ENCODE peak calls at places on chromosomes 2 and 18, in six cellular contexts. R, E, U, Y, X and I are unnamed samples.

GRCh38 chr2:120347387-120348010 is 1.6 kb downstream of the INHBB start:
- DNase-seq in R (no peak), E (peak), U (peak), Y (no peak), X (peak), I (no peak)

GRCh38 chr2:236472711-236473495 is 96.7 kb upstream of the ACKR3 start:
- DNase-seq in R (no peak), E (no peak), U (no peak), Y (no peak), X (no peak), I (no peak)

GRCh38 chr18:63177259-63177658 is 142.3 kb downstream of the BCL2 start:
- DNase-seq in R (no peak), E (no peak), U (no peak), Y (no peak), X (no peak), I (no peak)

GRCh38 chr2:145410096-145410495 is 890.2 kb upstream of the ZEB2 start:
- DNase-seq in R (no peak), E (no peak), U (no peak), Y (no peak), X (no peak), I (no peak)

GRCh38 chr2:1873343-1873742 is 129.0 kb upstream of the PXDN start:
- DNase-seq in R (no peak), E (no peak), U (no peak), Y (no peak), X (no peak), I (no peak)

GRCh38 chr18:36387296-36387695 is 89.8 kb downstream of the FHOD3 start:
- DNase-seq in R (no peak), E (no peak), U (peak), Y (no peak), X (no peak), I (no peak)

GRCh38 chr2:64459575-64459974 is 5.6 kb downstream of the LGALSL start:
- DNase-seq in R (no peak), E (no peak), U (no peak), Y (no peak), X (no peak), I (no peak)

GRCh38 chr2:144198116-144198515 is 321.8 kb downstream of the ZEB2 start:
- DNase-seq in R (peak), E (peak), U (peak), Y (no peak), X (no peak), I (peak)

GRCh38 chr2:238551091-238551490 is 124.4 kb downstream of the ASB1 start:
- DNase-seq in R (no peak), E (no peak), U (no peak), Y (no peak), X (no peak), I (no peak)

GRCh38 chr18:30997223-30997622 is 45.3 kb downstream of the DSC3 start:
- DNase-seq in R (no peak), E (no peak), U (no peak), Y (no peak), X (no peak), I (no peak)

GRCh38 chr18:25830787-25831186 is 259.6 kb downstream of the SS18 start:
- DNase-seq in R (no peak), E (peak), U (peak), Y (no peak), X (no peak), I (peak)

GRCh38 chr2:88575630-88576029 is 51.6 kb downstream of the EIF2AK3 start:
- DNase-seq in R (no peak), E (no peak), U (no peak), Y (no peak), X (no peak), I (no peak)

GRCh38 chr2:131475831-131476230 is at the start of gene TUBA3D:
- DNase-seq in R (no peak), E (no peak), U (no peak), Y (no peak), X (peak), I (no peak)

GRCh38 chr2:190714958-190715357 is 66.1 kb downstream of the NAB1 start:
- DNase-seq in R (peak), E (peak), U (peak), Y (no peak), X (no peak), I (peak)

GRCh38 chr2:161992526-161992925 is 81.5 kb downstream of the DPP4 start:
- DNase-seq in R (no peak), E (no peak), U (no peak), Y (no peak), X (no peak), I (peak)

GRCh38 chr18:49177812-49178211 is 227.0 kb upstream of the SMAD7 start:
- DNase-seq in R (no peak), E (peak), U (peak), Y (no peak), X (no peak), I (peak)

GRCh38 chr18:70135604-70136003 is 69.9 kb downstream of the RTTN start:
- DNase-seq in R (no peak), E (peak), U (no peak), Y (no peak), X (no peak), I (no peak)

GRCh38 chr2:120175000-120175581 is 48.1 kb downstream of the TMEM185B start:
- DNase-seq in R (peak), E (peak), U (peak), Y (peak), X (no peak), I (peak)

GRCh38 chr18:61551586-61551985 is 218.4 kb downstream of the CDH20 start:
- DNase-seq in R (peak), E (peak), U (peak), Y (peak), X (peak), I (peak)

GRCh38 chr2:19021100-19021476 is 337.3 kb downstream of the OSR1 start:
- DNase-seq in R (peak), E (peak), U (peak), Y (peak), X (no peak), I (peak)

GRCh38 chr18:57422313-57422872 is 12.8 kb upstream of the ONECUT2 start:
- DNase-seq in R (no peak), E (no peak), U (no peak), Y (no peak), X (no peak), I (no peak)

GRCh38 chr18:50806208-50806616 is 13.6 kb downstream of the MRO start:
- DNase-seq in R (no peak), E (no peak), U (no peak), Y (no peak), X (peak), I (no peak)

GRCh38 chr18:52822160-52822559 is 482.2 kb downstream of the DCC start:
- DNase-seq in R (no peak), E (no peak), U (no peak), Y (no peak), X (no peak), I (no peak)

GRCh38 chr2:135662088-135662487 is 79.6 kb upstream of the UBXN4 start:
- DNase-seq in R (no peak), E (peak), U (peak), Y (no peak), X (no peak), I (peak)

GRCh38 chr2:11839916-11840315 is 93.5 kb downstream of the LPIN1 start:
- DNase-seq in R (no peak), E (no peak), U (peak), Y (no peak), X (no peak), I (peak)

GRCh38 chr2:1571477-1572417 is 158.5 kb downstream of the TPO start:
- DNase-seq in R (no peak), E (no peak), U (no peak), Y (no peak), X (peak), I (no peak)

DNA sequence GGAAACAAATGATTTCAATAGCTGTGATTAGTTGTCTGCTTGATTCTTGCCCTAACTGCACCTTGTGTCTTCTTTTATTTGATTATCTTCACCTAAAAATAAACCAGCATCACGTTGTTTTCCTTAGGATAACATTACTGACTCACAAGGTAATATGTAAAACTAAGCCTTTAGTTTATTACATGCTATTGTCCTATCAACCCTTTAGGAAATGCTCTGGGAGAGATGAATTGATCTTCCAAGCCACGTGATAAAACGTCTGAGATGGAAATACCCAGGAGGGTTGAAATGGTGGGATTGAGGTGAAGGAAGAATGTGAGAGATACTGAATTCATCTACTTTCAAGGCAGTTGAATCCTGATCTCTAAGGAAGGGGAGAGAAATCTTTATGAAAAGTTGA is 34.5 kb upstream of the TMEM178A start:
- DNase-seq in R (no peak), E (no peak), U (no peak), Y (no peak), X (no peak), I (peak)
- H3K9ac ChIP-seq in R (no peak), E (peak), U (no peak), Y (no peak), X (no peak), I (peak)

GRCh38 chr2:102063360-102063947 is 71.7 kb downstream of the IL1R2 start:
- DNase-seq in R (no peak), E (peak), U (peak), Y (no peak), X (no peak), I (peak)
- H3K9ac ChIP-seq in R (peak), E (peak), U (peak), Y (no peak), X (no peak), I (peak)

GRCh38 chr2:36357506-36358316 is 2.1 kb downstream of the CRIM1 start:
- DNase-seq in R (peak), E (peak), U (peak), Y (no peak), X (peak), I (peak)
- H3K9ac ChIP-seq in R (peak), E (peak), U (peak), Y (peak), X (peak), I (peak)

DNA sequence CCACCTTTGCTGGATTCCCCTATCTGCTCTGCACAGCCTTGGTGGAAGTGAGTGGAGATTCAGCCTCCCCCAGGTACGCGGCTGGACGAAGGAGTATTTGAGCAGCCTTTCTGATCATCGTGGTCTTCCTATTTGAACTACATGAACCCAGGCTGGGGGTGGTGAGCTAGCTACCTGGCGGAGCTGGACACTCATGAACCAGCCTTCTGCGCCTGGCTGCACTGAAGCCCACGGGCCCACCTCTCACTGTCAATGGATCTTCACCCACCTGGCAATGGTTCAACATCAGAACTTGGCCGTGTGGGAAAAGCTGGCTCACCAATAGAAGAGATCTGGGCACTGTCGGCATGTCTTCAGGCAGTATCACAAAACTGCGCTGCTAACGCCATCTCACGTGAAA is 35.4 kb downstream of the ANKMY1 start:
- DNase-seq in R (no peak), E (no peak), U (no peak), Y (no peak), X (no peak), I (no peak)
- H3K9ac ChIP-seq in R (no peak), E (no peak), U (no peak), Y (no peak), X (no peak), I (no peak)

DNA sequence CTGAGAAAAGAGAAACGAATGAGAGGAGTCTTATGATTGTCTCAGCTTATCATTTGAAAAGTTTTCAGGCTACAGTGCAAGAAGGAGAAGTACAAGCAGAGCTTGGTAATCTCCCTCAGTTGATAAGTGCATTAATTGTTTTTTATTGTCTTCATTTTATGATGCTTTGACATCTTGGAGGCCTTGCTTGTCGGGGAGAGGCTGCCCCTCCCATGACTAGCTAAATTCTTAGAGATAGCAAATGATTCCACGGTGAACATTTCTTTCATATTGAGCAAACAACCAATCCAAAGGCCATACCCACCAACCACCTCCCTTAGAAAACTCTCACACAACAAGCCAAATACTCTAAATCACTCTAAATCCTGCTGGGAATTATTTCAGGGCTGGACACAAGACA is 39.8 kb downstream of the GDF7 start:
- DNase-seq in R (no peak), E (no peak), U (no peak), Y (no peak), X (no peak), I (no peak)
- H3K9ac ChIP-seq in R (no peak), E (no peak), U (no peak), Y (no peak), X (no peak), I (no peak)

GRCh38 chr18:3027301-3027700 is 14.4 kb upstream of the LPIN2 start:
- DNase-seq in R (no peak), E (no peak), U (no peak), Y (no peak), X (no peak), I (no peak)
- H3K9ac ChIP-seq in R (no peak), E (no peak), U (no peak), Y (no peak), X (no peak), I (no peak)